ENCODE peak calls at places on chromosomes 6 and 20, in ten cellular contexts. N is fibroblast of the aortic adventitia; S is activated CD8-positive, alpha-beta T cell treated with anti-CD3 and anti-CD28 coated beads, Interleukin-2, amount 10 ng/mL, durations not matched to agents 7 days and 5 days; O is activated T-cell treated with anti-CD3 and anti-CD28 coated beads, Interleukin-2, amount 50 U/mL, for 4 hours; R is glomerular endothelial cell; W is HFFc6; L is HCT116; G is HepG2; X is M059J; A is renal cortical epithelial cell. B is an unnamed sample.

GRCh38 chr20:1434571-1435336 is 31.9 kb downstream of the NSFL1C start:
- DNase-seq in N (peak; percentile 70), S (peak; percentile 90), O (no peak), R (peak; percentile 80), W (peak; percentile 91), L (no peak), G (no peak), X (peak; percentile 98), A (peak; percentile 91), B (peak; percentile 81)

GRCh38 chr6:151763303-151763702 is 44.2 kb upstream of the ESR1 start:
- DNase-seq in N (peak; percentile 85), S (no peak), O (no peak), R (no peak), W (peak; percentile 45), L (no peak), G (peak; percentile 15), X (peak; percentile 7), A (peak; percentile 10), B (peak; percentile 50)

GRCh38 chr6:170026272-170027110 is 264.4 kb downstream of the DLL1 start:
- DNase-seq in N (no peak), S (no peak), O (no peak), R (no peak), W (no peak), L (peak; percentile 27), G (no peak), X (no peak), A (peak; percentile 16), B (peak; percentile 93)

GRCh38 chr20:49661560-49662329 is 51.9 kb downstream of the B4GALT5 start:
- DNase-seq in N (no peak), S (no peak), O (no peak), R (no peak), W (no peak), L (no peak), G (peak; percentile 82), X (no peak), A (peak; percentile 29), B (no peak)

GRCh38 chr6:135568366-135568765 is 70.8 kb upstream of the AHI1 start:
- DNase-seq in N (peak; percentile 97), S (peak; percentile 73), O (no peak), R (peak; percentile 77), W (peak; percentile 31), L (no peak), G (no peak), X (peak; percentile 73), A (no peak), B (no peak)

GRCh38 chr6:27814665-27815424 is 97.4 kb downstream of the OR2B2 start:
- DNase-seq in N (peak; percentile 98), S (peak; percentile 91), O (peak; percentile 69), R (peak; percentile 94), W (peak; percentile 98), L (peak; percentile 93), G (peak; percentile 92), X (peak; percentile 87), A (peak; percentile 98), B (peak; percentile 90)

GRCh38 chr20:57618091-57618765 is 2.0 kb downstream of the ZBP1 start:
- DNase-seq in N (no peak), S (peak; percentile 37), O (peak; percentile 48), R (no peak), W (peak; percentile 9), L (peak; percentile 57), G (no peak), X (peak; percentile 89), A (peak; percentile 73), B (peak; percentile 83)

GRCh38 chr6:124487778-124488431 is 474.3 kb upstream of the RNF217 start:
- DNase-seq in N (no peak), S (no peak), O (no peak), R (peak; percentile 84), W (no peak), L (no peak), G (no peak), X (peak; percentile 93), A (peak; percentile 96), B (peak; percentile 82)

GRCh38 chr6:135212935-135213334 is 31.8 kb downstream of the MYB start:
- DNase-seq in N (peak; percentile 24), S (peak; percentile 38), O (no peak), R (no peak), W (peak; percentile 74), L (no peak), G (no peak), X (peak; percentile 93), A (no peak), B (peak; percentile 9)

GRCh38 chr6:11921017-11921438 is 91.1 kb upstream of the HIVEP1 start:
- DNase-seq in N (peak; percentile 93), S (no peak), O (no peak), R (no peak), W (peak; percentile 94), L (peak; percentile 8), G (no peak), X (peak; percentile 98), A (peak; percentile 86), B (peak; percentile 91)

GRCh38 chr6:111602481-111603404 is 2.9 kb downstream of the TRAF3IP2 start:
- DNase-seq in N (peak; percentile 76), S (no peak), O (no peak), R (no peak), W (peak; percentile 76), L (no peak), G (no peak), X (peak; percentile 75), A (peak; percentile 28), B (no peak)

GRCh38 chr20:36105731-36106226 is 48.8 kb upstream of the EPB41L1 start:
- DNase-seq in N (no peak), S (no peak), O (no peak), R (no peak), W (no peak), L (no peak), G (no peak), X (no peak), A (peak; percentile 84), B (no peak)

GRCh38 chr6:47573109-47573508 is 95.5 kb downstream of the CD2AP start:
- DNase-seq in N (no peak), S (no peak), O (no peak), R (no peak), W (no peak), L (no peak), G (no peak), X (no peak), A (no peak), B (no peak)

GRCh38 chr6:144912474-144912873 is 627.3 kb downstream of the UTRN start:
- DNase-seq in N (peak; percentile 77), S (no peak), O (no peak), R (no peak), W (peak; percentile 88), L (no peak), G (no peak), X (peak; percentile 93), A (peak; percentile 84), B (peak; percentile 37)

GRCh38 chr20:53900380-53900999 is 169.9 kb downstream of the BCAS1 start:
- DNase-seq in N (peak; percentile 95), S (no peak), O (no peak), R (peak; percentile 80), W (peak; percentile 88), L (no peak), G (no peak), X (peak; percentile 89), A (peak; percentile 90), B (peak; percentile 97)

GRCh38 chr20:48921883-48922867 is 664 bp downstream of the ARFGEF2 start:
- DNase-seq in N (no peak), S (peak; percentile 25), O (peak; percentile 6), R (no peak), W (peak; percentile 22), L (no peak), G (peak; percentile 67), X (peak; percentile 64), A (peak; percentile 28), B (peak; percentile 62)

GRCh38 chr20:20237093-20237959 is 130.6 kb upstream of the INSM1 start:
- DNase-seq in N (peak; percentile 47), S (peak; percentile 48), O (no peak), R (no peak), W (peak; percentile 2), L (peak; percentile 28), G (peak; percentile 55), X (peak; percentile 77), A (peak; percentile 12), B (peak; percentile 22)

GRCh38 chr6:2162089-2162465 is 83.3 kb downstream of the GMDS start:
- DNase-seq in N (no peak), S (no peak), O (no peak), R (no peak), W (no peak), L (peak; percentile 32), G (no peak), X (peak; percentile 76), A (peak; percentile 16), B (peak; percentile 56)

GRCh38 chr20:34269996-34270627 is 28.9 kb downstream of the ASIP start:
- DNase-seq in N (no peak), S (no peak), O (no peak), R (no peak), W (no peak), L (no peak), G (no peak), X (peak; percentile 56), A (peak; percentile 76), B (no peak)

GRCh38 chr20:43767686-43768474 is 41.1 kb upstream of the GTSF1L start:
- DNase-seq in N (peak; percentile 76), S (no peak), O (no peak), R (no peak), W (peak; percentile 68), L (no peak), G (no peak), X (peak; percentile 80), A (peak; percentile 47), B (peak; percentile 34)

GRCh38 chr6:54525731-54526130 is 217.5 kb downstream of the TINAG start:
- DNase-seq in N (peak; percentile 2), S (no peak), O (no peak), R (no peak), W (peak; percentile 6), L (peak; percentile 10), G (no peak), X (peak; percentile 76), A (peak; percentile 23), B (peak; percentile 56)

GRCh38 chr20:44861547-44862006 is 23.9 kb upstream of the YWHAB start:
- DNase-seq in N (peak; percentile 93), S (no peak), O (no peak), R (no peak), W (peak; percentile 70), L (no peak), G (no peak), X (peak; percentile 93), A (peak; percentile 63), B (peak; percentile 39)

GRCh38 chr6:34511923-34512737 is 44.0 kb downstream of the SPDEF start:
- DNase-seq in N (no peak), S (no peak), O (no peak), R (no peak), W (no peak), L (no peak), G (no peak), X (no peak), A (no peak), B (no peak)

GRCh38 chr6:157669747-157670216 is 153.3 kb upstream of the SNX9 start:
- DNase-seq in N (peak; percentile 89), S (no peak), O (no peak), R (no peak), W (peak; percentile 66), L (no peak), G (peak; percentile 28), X (peak; percentile 62), A (peak; percentile 16), B (peak; percentile 37)

GRCh38 chr6:42352856-42353564 is 98.7 kb downstream of the TRERF1 start:
- DNase-seq in N (peak; percentile 73), S (no peak), O (no peak), R (no peak), W (peak; percentile 71), L (peak; percentile 31), G (no peak), X (peak; percentile 84), A (peak; percentile 32), B (peak; percentile 79)

GRCh38 chr6:109610555-109610954 is 80.4 kb downstream of the AK9 start:
- DNase-seq in N (peak; percentile 29), S (no peak), O (no peak), R (no peak), W (no peak), L (no peak), G (no peak), X (peak; percentile 22), A (peak; percentile 12), B (no peak)

GRCh38 chr6:17584241-17584803 is 15.8 kb upstream of the FAM8A1 start:
- DNase-seq in N (peak; percentile 88), S (peak; percentile 30), O (no peak), R (peak; percentile 88), W (peak; percentile 78), L (peak; percentile 66), G (peak; percentile 67), X (peak; percentile 80), A (peak; percentile 72), B (peak; percentile 65)

GRCh38 chr20:18019068-18019467 is 38.6 kb downstream of the OVOL2 start:
- DNase-seq in N (peak; percentile 16), S (peak; percentile 28), O (no peak), R (no peak), W (no peak), L (no peak), G (peak; percentile 46), X (no peak), A (no peak), B (peak; percentile 28)